ENCODE peak calls at places on chromosomes 2 and 18, in ten cellular contexts. F is stimulated activated naive CD8-positive, alpha-beta T cell treated with anti-CD3 and anti-CD28 coated beads, Interleukin-15, amount 100 ng/mL, for 72 hours; I is AG09309; N is A549; Q is activated CD4-positive, alpha-beta T cell treated with anti-CD3 and anti-CD28 coated beads, Interleukin-2, amount 50 U/mL, for 24 hours; R is dorsolateral prefrontal cortex; M is NCI-H2081; W is H54; H is activated effector memory CD4-positive, alpha-beta T cell treated with Interleukin-2 at 50 U/mL for 16 hours; G is HEK293T. E is an unnamed sample.

GRCh38 chr2:235903803-235904637 is 264.2 kb downstream of the GBX2 start:
- DNase-seq in F (no peak), I (no peak), N (no peak), Q (no peak), R (no peak), M (no peak), W (no peak), H (no peak), G (no peak), E (no peak)

GRCh38 chr2:241940329-241940728 is 70.8 kb downstream of the RTP5 start:
- DNase-seq in F (no peak), I (no peak), N (no peak), Q (no peak), R (no peak), M (no peak), W (no peak), H (no peak), G (peak; percentile 20), E (no peak)

GRCh38 chr18:77811510-77811909 is 561.9 kb downstream of the GALR1 start:
- DNase-seq in F (no peak), I (no peak), N (no peak), Q (no peak), R (no peak), M (peak; percentile 51), W (no peak), H (no peak), G (no peak), E (no peak)

GRCh38 chr2:177783835-177784448 is 288.6 kb downstream of the PDE11A start:
- DNase-seq in F (no peak), I (peak; percentile 71), N (no peak), Q (no peak), R (no peak), M (no peak), W (no peak), H (no peak), G (no peak), E (peak; percentile 66)

GRCh38 chr2:174336403-174337336 is 1.9 kb downstream of the SP9 start:
- DNase-seq in F (peak; percentile 53), I (no peak), N (no peak), Q (no peak), R (no peak), M (peak; percentile 83), W (no peak), H (no peak), G (peak; percentile 55), E (no peak)

GRCh38 chr2:111634050-111634784 is 249.8 kb downstream of the ANAPC1 start:
- DNase-seq in F (peak; percentile 50), I (no peak), N (no peak), Q (no peak), R (no peak), M (no peak), W (no peak), H (no peak), G (no peak), E (no peak)

GRCh38 chr18:47283476-47283875 is 32.0 kb upstream of the SKOR2 start:
- DNase-seq in F (no peak), I (peak; percentile 1), N (no peak), Q (no peak), R (no peak), M (no peak), W (no peak), H (no peak), G (peak; percentile 37), E (no peak)

GRCh38 chr2:111168528-111168929 is 47.8 kb downstream of the BCL2L11 start:
- DNase-seq in F (peak; percentile 75), I (peak; percentile 29), N (peak; percentile 58), Q (peak; percentile 77), R (peak; percentile 58), M (no peak), W (peak; percentile 60), H (peak; percentile 26), G (no peak), E (peak; percentile 61)

GRCh38 chr2:121810959-121811853 is 55.8 kb downstream of the TSN start:
- DNase-seq in F (no peak), I (peak; percentile 27), N (peak; percentile 41), Q (no peak), R (peak; percentile 72), M (peak; percentile 71), W (peak; percentile 44), H (no peak), G (peak; percentile 73), E (peak; percentile 49)

GRCh38 chr2:42812899-42813479 is 20.6 kb upstream of the HAAO start:
- DNase-seq in F (no peak), I (no peak), N (peak; percentile 55), Q (no peak), R (no peak), M (no peak), W (no peak), H (no peak), G (peak; percentile 22), E (no peak)

GRCh38 chr2:232624554-232624842 is 8.9 kb upstream of the EFHD1 start:
- DNase-seq in F (no peak), I (no peak), N (peak; percentile 49), Q (no peak), R (no peak), M (no peak), W (no peak), H (no peak), G (no peak), E (no peak)

GRCh38 chr2:72109291-72109690 is 38.4 kb downstream of the CYP26B1 start:
- DNase-seq in F (no peak), I (no peak), N (no peak), Q (no peak), R (no peak), M (no peak), W (no peak), H (no peak), G (no peak), E (no peak)

GRCh38 chr2:157559061-157559460 is 69.6 kb downstream of the ACVR1C start:
- DNase-seq in F (no peak), I (no peak), N (no peak), Q (no peak), R (no peak), M (no peak), W (no peak), H (no peak), G (no peak), E (peak; percentile 10)

GRCh38 chr2:75506131-75506697 is 54.5 kb downstream of the EVA1A start:
- DNase-seq in F (no peak), I (no peak), N (no peak), Q (no peak), R (no peak), M (no peak), W (no peak), H (no peak), G (no peak), E (no peak)

GRCh38 chr18:12657849-12658829 is at the start of gene SPIRE1:
- DNase-seq in F (peak; percentile 38), I (no peak), N (peak; percentile 22), Q (peak; percentile 3), R (peak; percentile 79), M (peak; percentile 58), W (peak; percentile 69), H (peak; percentile 26), G (peak; percentile 52), E (no peak)